ENCODE peak calls at places on chromosomes 4 and X, in eight cellular contexts. U, I, F, B, L, O, X and K are unnamed samples.
A peak's percentile ranks its signal among the peaks of the same experiment; 100 is the strongest.

GRCh38 chr4:80126435-80126834 is 53.4 kb upstream of the ANTXR2 start:
- DNase-seq in B (no peak), O (no peak), L (no peak), F (no peak), U (no peak), X (no peak), I (no peak), K (no peak)

GRCh38 chr4:34850983-34851382 is 1393.3 kb downstream of the ARAP2 start:
- DNase-seq in F (no peak), L (no peak), U (no peak), X (no peak), O (peak; percentile 1), B (no peak), I (no peak), K (no peak)

GRCh38 chr4:137226900-137227299 is 305.4 kb downstream of the PCDH18 start:
- DNase-seq in X (peak; percentile 1), U (peak; percentile 20), O (no peak), B (peak; percentile 33), I (no peak), L (no peak), F (no peak), K (no peak)

GRCh38 chrX:31271615-31272471 is 200.0 kb upstream of the FTHL17 start:
- DNase-seq in B (no peak), L (no peak), U (no peak), I (no peak), F (no peak), X (no peak), O (peak; percentile 4), K (no peak)

GRCh38 chr4:122921971-122922876 is at the start of gene NUDT6:
- DNase-seq in L (no peak), X (peak; percentile 65), F (peak; percentile 25), I (peak; percentile 63), B (peak; percentile 84), O (peak; percentile 40), U (peak; percentile 69), K (no peak)

GRCh38 chr4:113835005-113835404 is 73.5 kb upstream of the CAMK2D start:
- DNase-seq in U (no peak), O (peak; percentile 17), L (no peak), I (no peak), F (no peak), B (no peak), X (no peak), K (no peak)

GRCh38 chr4:100075486-100076270 is 114.6 kb downstream of the DDIT4L start:
- DNase-seq in O (no peak), I (no peak), X (no peak), F (no peak), L (no peak), B (no peak), U (no peak), K (no peak)

GRCh38 chrX:115957862-115958490 is 212.6 kb upstream of the AGTR2 start:
- DNase-seq in F (no peak), B (peak; percentile 1), X (no peak), I (peak; percentile 30), O (no peak), U (peak; percentile 0), L (no peak), K (no peak)

GRCh38 chr4:166670341-166670740 is 564.0 kb downstream of the SPOCK3 start:
- DNase-seq in L (no peak), O (no peak), I (no peak), B (no peak), F (no peak), X (no peak), U (no peak), K (no peak)

GRCh38 chr4:2289955-2290333 is 28.0 kb upstream of the MXD4 start:
- DNase-seq in I (no peak), L (no peak), F (no peak), X (no peak), U (no peak), O (no peak), B (no peak), K (no peak)

GRCh38 chrX:1262369-1262768 is 6.2 kb upstream of the CSF2RA start:
- DNase-seq in L (no peak), U (no peak), O (no peak), I (no peak), X (no peak), B (no peak), F (no peak), K (no peak)

GRCh38 chr4:140046037-140046436 is 107.9 kb downstream of the MAML3 start:
- DNase-seq in I (no peak), L (no peak), O (no peak), F (no peak), U (no peak), X (no peak), B (peak; percentile 88), K (no peak)

GRCh38 chr4:140372607-140373327 is 679 bp upstream of the SCOC start:
- DNase-seq in L (no peak), F (no peak), O (peak; percentile 6), U (peak; percentile 8), I (peak; percentile 27), B (peak; percentile 79), X (no peak), K (no peak)

GRCh38 chr4:2534904-2535385 is 1.5 kb upstream of the FAM193A start:
- DNase-seq in X (no peak), I (no peak), O (no peak), B (peak; percentile 41), F (no peak), L (no peak), U (no peak), K (no peak)

GRCh38 chr4:31370866-31371465 is 650.8 kb downstream of the PCDH7 start:
- DNase-seq in F (no peak), X (peak; percentile 42), I (peak; percentile 11), B (peak; percentile 74), O (peak; percentile 2), U (peak; percentile 30), L (no peak), K (no peak)

GRCh38 chr4:70976251-70976650 is 17.2 kb upstream of the DCK start:
- DNase-seq in I (no peak), L (no peak), F (no peak), X (no peak), O (no peak), U (no peak), B (no peak), K (no peak)

GRCh38 chr4:168993724-168994510 is 16.1 kb downstream of the CBR4 start:
- DNase-seq in L (no peak), B (peak; percentile 78), O (no peak), X (no peak), F (no peak), I (no peak), U (peak; percentile 88), K (no peak)

GRCh38 chr4:79317711-79318110 is 8.2 kb downstream of the NAA11 start:
- DNase-seq in F (no peak), L (no peak), O (no peak), I (no peak), U (no peak), B (peak; percentile 73), X (no peak), K (no peak)

GRCh38 chrX:2691543-2692220 is 587 bp downstream of the CD99 start:
- DNase-seq in X (no peak), F (no peak), B (no peak), O (peak; percentile 22), L (no peak), I (no peak), U (peak; percentile 58), K (no peak)

GRCh38 chr4:101269682-101270081 is 77.6 kb downstream of the PPP3CA start:
- DNase-seq in B (peak; percentile 84), L (no peak), U (no peak), O (no peak), F (no peak), I (no peak), X (no peak), K (no peak)

GRCh38 chrX:104488811-104489210 is 77.2 kb upstream of the IL1RAPL2 start:
- DNase-seq in F (no peak), L (no peak), B (no peak), O (no peak), I (no peak), X (no peak), U (no peak), K (no peak)

GRCh38 chrX:17674611-17675010 is 62.7 kb upstream of the SCML1 start:
- DNase-seq in U (no peak), F (no peak), I (peak; percentile 19), B (no peak), L (no peak), O (no peak), X (peak; percentile 12), K (no peak)

GRCh38 chrX:71563921-71564320 is 14.3 kb upstream of the GCNA start:
- DNase-seq in F (no peak), L (no peak), X (no peak), U (no peak), I (no peak), B (peak; percentile 2), O (no peak), K (no peak)

GRCh38 chr4:49516796-49517195 is 530.7 kb downstream of the CWH43 start:
- DNase-seq in L (no peak), B (no peak), O (no peak), X (no peak), I (no peak), U (no peak), F (no peak), K (no peak)

GRCh38 chr4:46818604-46819003 is 90.4 kb downstream of the COX7B2 start:
- DNase-seq in X (no peak), O (no peak), B (no peak), I (no peak), U (no peak), L (no peak), F (no peak), K (no peak)

GRCh38 chrX:68532828-68533227 is 34.0 kb downstream of the YIPF6 start:
- DNase-seq in O (no peak), L (no peak), I (no peak), B (no peak), U (peak; percentile 55), X (no peak), F (no peak), K (no peak)

GRCh38 chrX:9542106-9542764 is 77.4 kb downstream of the TBL1X start:
- DNase-seq in I (no peak), F (no peak), L (no peak), U (peak; percentile 70), B (no peak), X (no peak), O (no peak), K (no peak)

GRCh38 chr4:39464886-39465501 is 6.1 kb downstream of the LIAS start:
- DNase-seq in O (peak; percentile 63), F (no peak), I (no peak), L (no peak), U (peak; percentile 93), B (peak; percentile 84), X (no peak), K (no peak)

GRCh38 chr4:1084796-1085403 is 28.5 kb downstream of the RNF212 start:
- DNase-seq in F (no peak), I (no peak), O (no peak), B (no peak), L (no peak), U (no peak), X (no peak), K (no peak)

GRCh38 chrX:39602226-39602625 is 495.5 kb downstream of the BCOR start:
- DNase-seq in U (no peak), B (no peak), O (no peak), I (no peak), X (no peak), L (no peak), F (no peak), K (no peak)

GRCh38 chrX:86171366-86171765 is 23.1 kb downstream of the DACH2 start:
- DNase-seq in X (no peak), O (no peak), L (no peak), B (peak; percentile 24), U (no peak), F (no peak), I (no peak), K (no peak)

GRCh38 chrX:119503484-119503861 is 35.2 kb downstream of the SLC25A5 start:
- DNase-seq in I (no peak), O (peak; percentile 76), L (no peak), B (no peak), U (peak; percentile 63), X (peak; percentile 1), F (no peak), K (peak; percentile 9)

GRCh38 chr4:87953776-87954175 is 21.7 kb upstream of the SPP1 start:
- DNase-seq in L (no peak), X (no peak), I (no peak), U (no peak), O (no peak), B (peak; percentile 88), F (no peak), K (no peak)

GRCh38 chr4:55613621-55614020 is 21.6 kb upstream of the PDCL2 start:
- DNase-seq in X (no peak), L (no peak), O (no peak), B (no peak), I (no peak), F (no peak), U (no peak), K (no peak)